ENCODE peak calls at places on chromosomes 3 and 15, in five cellular contexts. X is CD8-positive, alpha-beta T cell; P is H9; Z is pancreas; U is fibroblast of lung. I is an unnamed sample.

GRCh38 chr3:7573330-7573729 is 712.4 kb downstream of the GRM7 start:
- DNase-seq in X (no peak), P (no peak), Z (no peak), U (no peak), I (no peak)

GRCh38 chr3:77141423-77141822 is 101.5 kb downstream of the ROBO2 start:
- DNase-seq in X (no peak), P (no peak), Z (no peak), U (no peak), I (no peak)

GRCh38 chr3:134754768-134755559 is 40.1 kb upstream of the EPHB1 start:
- DNase-seq in X (no peak), P (peak; percentile 77), Z (peak; percentile 45), U (peak; percentile 24), I (peak; percentile 56)

GRCh38 chr3:141798455-141798854 is 35.2 kb downstream of the GRK7 start:
- DNase-seq in X (no peak), P (no peak), Z (no peak), U (no peak), I (no peak)

GRCh38 chr3:195060217-195060481 is 210.8 kb downstream of the XXYLT1 start:
- DNase-seq in X (no peak), P (no peak), Z (no peak), U (no peak), I (no peak)

GRCh38 chr15:87556886-87557285 is 699.7 kb downstream of the NTRK3 start:
- DNase-seq in X (no peak), P (no peak), Z (no peak), U (no peak), I (no peak)

GRCh38 chr3:126146034-126146433 is 34.4 kb downstream of the ALDH1L1 start:
- DNase-seq in X (no peak), P (peak; percentile 15), Z (peak; percentile 27), U (no peak), I (no peak)

GRCh38 chr15:70430029-70430428 is 332.3 kb upstream of the TLE3 start:
- DNase-seq in X (no peak), P (no peak), Z (no peak), U (peak; percentile 74), I (no peak)

GRCh38 chr3:56974242-56974945 is 86.1 kb upstream of the SPATA12 start:
- DNase-seq in X (no peak), P (no peak), Z (no peak), U (no peak), I (no peak)

GRCh38 chr3:153029350-153029749 is 132.7 kb upstream of the RAP2B start:
- DNase-seq in X (no peak), P (no peak), Z (no peak), U (peak; percentile 62), I (no peak)

GRCh38 chr3:57952208-57952631 is 56.0 kb upstream of the FLNB start:
- DNase-seq in X (no peak), P (peak; percentile 79), Z (peak; percentile 10), U (peak; percentile 94), I (peak; percentile 60)

GRCh38 chr3:20225769-20226168 is 39.8 kb upstream of the SGO1 start:
- DNase-seq in X (no peak), P (no peak), Z (no peak), U (peak; percentile 71), I (no peak)

DNA sequence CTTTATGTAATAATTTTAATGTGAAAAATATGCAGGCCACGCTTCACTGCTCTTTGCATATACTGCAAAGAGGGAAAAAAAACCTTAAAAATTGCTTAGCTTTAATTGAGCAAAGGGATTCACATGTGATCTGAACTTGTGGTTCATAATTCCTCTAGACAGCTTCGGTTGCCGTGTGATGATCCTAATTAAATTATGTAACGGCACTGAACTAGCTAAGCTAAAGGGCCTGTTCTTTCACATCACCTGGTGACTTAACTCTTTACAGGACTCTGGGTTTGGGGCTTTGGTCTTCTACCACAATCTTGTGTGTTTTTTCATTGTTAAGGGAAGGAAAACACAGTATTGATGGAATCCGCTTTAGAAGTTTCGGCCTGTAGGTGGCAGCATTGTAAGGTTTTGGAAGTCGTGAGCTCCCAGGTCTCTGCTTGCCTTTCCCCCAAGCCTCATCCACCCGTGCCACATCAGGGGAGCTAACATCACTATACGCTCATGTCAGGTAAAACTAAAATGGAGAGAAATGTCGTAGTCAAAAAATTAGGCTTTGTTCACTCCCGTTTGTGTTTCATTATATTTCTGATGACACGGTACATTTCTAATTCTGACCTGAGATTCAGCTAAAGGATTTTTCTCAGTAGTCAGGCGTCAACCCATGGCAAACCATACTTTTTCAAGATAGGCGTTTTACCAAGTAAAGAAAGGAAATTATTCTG is 205.6 kb upstream of the DPH6 start:
- DNase-seq in X (peak; percentile 13), P (peak; percentile 77), Z (peak; percentile 22), U (peak; percentile 81), I (peak; percentile 64)
- H3K4me1 ChIP-seq in X (no peaks in the 10 kb centered on the region), P (no peaks in the 10 kb centered on the region), Z (no peaks in the 10 kb centered on the region), U (no peaks in the 10 kb centered on the region), I (no peaks in the 10 kb centered on the region)

GRCh38 chr15:57218826-57219576 is 157.3 kb upstream of the CGNL1 start:
- DNase-seq in X (no peak), P (peak; percentile 38), Z (no peak), U (peak; percentile 96), I (no peak)

GRCh38 chr15:57216288-57216687 is 160.0 kb upstream of the CGNL1 start:
- DNase-seq in X (no peak), P (no peak), Z (no peak), U (peak; percentile 91), I (no peak)

GRCh38 chr15:57217716-57218598 is 158.3 kb upstream of the CGNL1 start:
- DNase-seq in X (no peak), P (no peak), Z (no peak), U (peak; percentile 29), I (no peak)

GRCh38 chr15:57213783-57214366 is 162.4 kb upstream of the CGNL1 start:
- DNase-seq in X (no peak), P (no peak), Z (no peak), U (peak; percentile 75), I (peak; percentile 46)

DNA sequence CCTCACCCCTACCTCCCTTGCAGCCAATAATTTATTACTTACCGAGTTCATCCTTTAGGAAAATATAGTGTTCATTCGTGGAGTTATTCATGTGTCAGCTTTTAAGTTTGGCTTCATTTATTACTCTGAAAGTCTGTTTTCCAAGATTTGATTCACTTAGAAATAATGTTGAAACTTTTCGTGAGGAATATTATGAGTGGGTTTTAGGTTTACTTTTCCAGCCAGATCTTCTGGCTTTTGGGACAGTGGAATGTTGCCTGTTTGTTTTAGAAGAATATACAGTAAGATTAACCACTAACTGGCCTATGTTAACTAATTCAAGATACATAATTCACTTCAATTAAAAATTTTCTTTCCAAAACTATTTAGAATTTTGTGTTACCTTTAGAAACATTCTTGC is 160.9 kb upstream of the CGNL1 start:
- DNase-seq in X (no peak), P (no peak), Z (no peak), U (peak; percentile 23), I (no peak)
- H3K4me1 ChIP-seq in X (peaks cover 7% of the 10 kb centered on the region), P (peaks cover 2% of the 10 kb centered on the region), Z (peaks cover 29% of the 10 kb centered on the region), U (peaks cover 13% of the 10 kb centered on the region), I (peaks cover 4% of the 10 kb centered on the region)

GRCh38 chr3:30344288-30344687 is 262.1 kb upstream of the TGFBR2 start:
- DNase-seq in X (no peak), P (no peak), Z (no peak), U (no peak), I (no peak)
- H3K4me1 ChIP-seq in X (peaks cover 21% of the 10 kb centered on the region), P (no peaks in the 10 kb centered on the region), Z (peaks cover 5% of the 10 kb centered on the region), U (peaks cover 18% of the 10 kb centered on the region), I (peaks cover 49% of the 10 kb centered on the region)

GRCh38 chr3:148757238-148757930 is 59.7 kb downstream of the AGTR1 start:
- DNase-seq in X (no peak), P (no peak), Z (no peak), U (peak; percentile 91), I (no peak)
- H3K4me1 ChIP-seq in X (no peaks in the 10 kb centered on the region), P (no peaks in the 10 kb centered on the region), Z (peaks cover 7% of the 10 kb centered on the region), U (no peaks in the 10 kb centered on the region), I (no peaks in the 10 kb centered on the region)

GRCh38 chr3:50606596-50606995 is 5.0 kb downstream of the CISH start:
- DNase-seq in X (peak; percentile 56), P (no peak), Z (no peak), U (no peak), I (no peak)
- H3K4me1 ChIP-seq in X (peaks cover 73% of the 10 kb centered on the region), P (no peaks in the 10 kb centered on the region), Z (peaks cover 80% of the 10 kb centered on the region), U (peaks cover 13% of the 10 kb centered on the region), I (peaks cover 27% of the 10 kb centered on the region)